ENCODE peak calls at places on chromosomes 6 and 20, in six cellular contexts. One of them, this sample, is unnamed.
A peak's percentile ranks its signal among the peaks of the same experiment; 100 is the strongest.

GRCh38 chr6:45566882-45567281 is 189.1 kb upstream of the SUPT3H start:
- DNase-seq in sigmoid colon: no peak
- DNase-seq in GM23338: peak; percentile 53
- DNase-seq in vagina: peak; percentile 42
- DNase-seq in prostate gland: no peak
- DNase-seq in H1: no peak
- DNase-seq in this sample: no peak

GRCh38 chr6:117733341-117733740 is 58.1 kb downstream of the NUS1 start:
- DNase-seq in sigmoid colon: no peak
- DNase-seq in GM23338: no peak
- DNase-seq in vagina: no peak
- DNase-seq in prostate gland: no peak
- DNase-seq in H1: no peak
- DNase-seq in this sample: no peak

GRCh38 chr6:167153523-167153959 is 4.2 kb downstream of the GPR31 start:
- DNase-seq in sigmoid colon: no peak
- DNase-seq in GM23338: no peak
- DNase-seq in vagina: no peak
- DNase-seq in prostate gland: no peak
- DNase-seq in H1: no peak
- DNase-seq in this sample: no peak

GRCh38 chr6:158644227-158645063 is at the start of gene DYNLT1:
- DNase-seq in sigmoid colon: peak; percentile 95
- DNase-seq in GM23338: peak; percentile 95
- DNase-seq in vagina: peak; percentile 94
- DNase-seq in prostate gland: peak; percentile 90
- DNase-seq in H1: peak; percentile 99
- DNase-seq in this sample: peak; percentile 95

GRCh38 chr6:3139090-3139903 is 18.0 kb downstream of the TUBB2A start:
- DNase-seq in sigmoid colon: peak; percentile 88
- DNase-seq in GM23338: no peak
- DNase-seq in vagina: no peak
- DNase-seq in prostate gland: peak; percentile 85
- DNase-seq in H1: no peak
- DNase-seq in this sample: peak; percentile 64

GRCh38 chr6:132898376-132898775 is 84.0 kb downstream of the RPS12 start:
- DNase-seq in sigmoid colon: no peak
- DNase-seq in GM23338: no peak
- DNase-seq in vagina: no peak
- DNase-seq in prostate gland: no peak
- DNase-seq in H1: no peak
- DNase-seq in this sample: no peak

GRCh38 chr6:115551510-115551909 is 509.2 kb downstream of the FRK start:
- DNase-seq in sigmoid colon: no peak
- DNase-seq in GM23338: no peak
- DNase-seq in vagina: no peak
- DNase-seq in prostate gland: no peak
- DNase-seq in H1: no peak
- DNase-seq in this sample: no peak

GRCh38 chr6:447381-448165 is 56.0 kb downstream of the IRF4 start:
- DNase-seq in sigmoid colon: no peak
- DNase-seq in GM23338: no peak
- DNase-seq in vagina: no peak
- DNase-seq in prostate gland: no peak
- DNase-seq in H1: peak; percentile 39
- DNase-seq in this sample: no peak

GRCh38 chr20:57450419-57450818 is 59.2 kb downstream of the RBM38 start:
- DNase-seq in sigmoid colon: peak; percentile 83
- DNase-seq in GM23338: no peak
- DNase-seq in vagina: no peak
- DNase-seq in prostate gland: no peak
- DNase-seq in H1: no peak
- DNase-seq in this sample: peak; percentile 51

GRCh38 chr6:75377386-75377785 is 92.8 kb upstream of the TMEM30A start:
- DNase-seq in sigmoid colon: no peak
- DNase-seq in GM23338: peak; percentile 42
- DNase-seq in vagina: no peak
- DNase-seq in prostate gland: no peak
- DNase-seq in H1: no peak
- DNase-seq in this sample: no peak

GRCh38 chr6:22146581-22147468 is 150.0 kb downstream of the PRL start:
- DNase-seq in sigmoid colon: no peak
- DNase-seq in GM23338: no peak
- DNase-seq in vagina: no peak
- DNase-seq in prostate gland: no peak
- DNase-seq in H1: no peak
- DNase-seq in this sample: no peak

GRCh38 chr6:166959906-166960608 is 3.7 kb upstream of the RNASET2 start:
- DNase-seq in sigmoid colon: no peak
- DNase-seq in GM23338: no peak
- DNase-seq in vagina: no peak
- DNase-seq in prostate gland: no peak
- DNase-seq in H1: no peak
- DNase-seq in this sample: no peak

GRCh38 chr6:85464722-85465150 is 14.9 kb downstream of the NT5E start:
- DNase-seq in sigmoid colon: no peak
- DNase-seq in GM23338: no peak
- DNase-seq in vagina: no peak
- DNase-seq in prostate gland: no peak
- DNase-seq in H1: no peak
- DNase-seq in this sample: no peak

GRCh38 chr6:93120154-93120742 is 299.1 kb downstream of the EPHA7 start:
- DNase-seq in sigmoid colon: no peak
- DNase-seq in GM23338: peak; percentile 48
- DNase-seq in vagina: no peak
- DNase-seq in prostate gland: no peak
- DNase-seq in H1: no peak
- DNase-seq in this sample: no peak

DNA sequence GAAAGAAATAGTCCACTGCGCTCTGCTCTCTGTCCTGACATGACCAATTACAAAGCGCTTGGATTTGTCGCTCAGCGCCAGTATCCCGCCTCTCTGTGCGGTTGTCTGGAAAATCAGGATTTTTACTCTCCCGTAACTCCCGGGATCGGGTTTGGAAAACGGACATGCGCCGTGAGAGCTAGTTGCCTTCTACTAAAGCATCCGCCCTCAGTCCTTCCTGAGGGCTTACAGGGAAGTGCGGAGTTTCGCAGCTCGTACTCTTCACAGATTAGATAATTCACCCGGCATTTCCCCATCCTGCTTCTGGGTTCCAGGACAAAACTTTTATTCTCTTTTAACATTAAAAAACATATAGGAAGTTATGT is 427 bp upstream of the MKKS start:
- DNase-seq in sigmoid colon: peak; percentile 98
- DNase-seq in GM23338: peak; percentile 99
- DNase-seq in vagina: peak; percentile 99
- DNase-seq in prostate gland: peak; percentile 94
- DNase-seq in H1: peak; percentile 85
- DNase-seq in this sample: peak; percentile 94
- TF ChIP-seq POLR2AphosphoS5 in sigmoid colon: peak; percentile 99
- TF ChIP-seq POLR2AphosphoS5 in GM23338: peak; percentile 79
- TF ChIP-seq POLR2AphosphoS5 in vagina: peak; percentile 88
- TF ChIP-seq POLR2AphosphoS5 in prostate gland: peak; percentile 85
- TF ChIP-seq POLR2AphosphoS5 in H1: peak; percentile 97
- TF ChIP-seq POLR2AphosphoS5 in this sample: peak; percentile 99

GRCh38 chr6:13371421-13372072 is 43.2 kb upstream of the TBC1D7 start:
- DNase-seq in sigmoid colon: no peak
- DNase-seq in GM23338: no peak
- DNase-seq in vagina: no peak
- DNase-seq in prostate gland: no peak
- DNase-seq in H1: no peak
- DNase-seq in this sample: no peak

GRCh38 chr6:13368079-13368478 is 39.7 kb upstream of the TBC1D7 start:
- DNase-seq in sigmoid colon: no peak
- DNase-seq in GM23338: no peak
- DNase-seq in vagina: no peak
- DNase-seq in prostate gland: no peak
- DNase-seq in H1: no peak
- DNase-seq in this sample: no peak

GRCh38 chr6:13370623-13371022 is 42.3 kb upstream of the TBC1D7 start:
- DNase-seq in sigmoid colon: no peak
- DNase-seq in GM23338: no peak
- DNase-seq in vagina: no peak
- DNase-seq in prostate gland: no peak
- DNase-seq in H1: no peak
- DNase-seq in this sample: no peak

GRCh38 chr6:13368716-13369115 is 40.4 kb upstream of the TBC1D7 start:
- DNase-seq in sigmoid colon: no peak
- DNase-seq in GM23338: no peak
- DNase-seq in vagina: no peak
- DNase-seq in prostate gland: no peak
- DNase-seq in H1: no peak
- DNase-seq in this sample: no peak

DNA sequence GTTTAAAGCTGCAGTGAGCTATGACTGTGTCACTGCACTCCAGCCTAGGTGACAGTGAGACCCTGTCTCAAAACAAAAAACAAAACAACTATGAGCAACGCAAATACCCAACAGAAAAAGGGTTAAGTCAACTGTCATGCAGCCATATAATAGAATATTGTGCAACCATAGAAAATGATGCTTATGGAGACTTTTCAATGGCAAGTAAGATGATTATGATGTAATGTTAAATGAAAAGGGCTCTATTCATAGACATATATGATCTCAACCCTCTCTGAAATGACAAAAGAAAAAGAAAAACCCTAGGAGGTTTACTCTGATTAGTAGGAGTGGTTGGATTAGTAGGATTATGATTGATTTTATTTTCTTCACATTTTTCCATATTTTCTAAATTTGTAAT is 41.3 kb upstream of the TBC1D7 start:
- DNase-seq in sigmoid colon: no peak
- DNase-seq in GM23338: no peak
- DNase-seq in vagina: no peak
- DNase-seq in prostate gland: no peak
- DNase-seq in H1: no peak
- DNase-seq in this sample: no peak
- H3K4me3 ChIP-seq in sigmoid colon: no peak overlapping the region
- H3K4me3 ChIP-seq in GM23338: no peak overlapping the region
- H3K4me3 ChIP-seq in vagina: no peak overlapping the region
- H3K4me3 ChIP-seq in prostate gland: no peak overlapping the region
- H3K4me3 ChIP-seq in H1: no peak overlapping the region
- H3K4me3 ChIP-seq in this sample: no peak overlapping the region

DNA sequence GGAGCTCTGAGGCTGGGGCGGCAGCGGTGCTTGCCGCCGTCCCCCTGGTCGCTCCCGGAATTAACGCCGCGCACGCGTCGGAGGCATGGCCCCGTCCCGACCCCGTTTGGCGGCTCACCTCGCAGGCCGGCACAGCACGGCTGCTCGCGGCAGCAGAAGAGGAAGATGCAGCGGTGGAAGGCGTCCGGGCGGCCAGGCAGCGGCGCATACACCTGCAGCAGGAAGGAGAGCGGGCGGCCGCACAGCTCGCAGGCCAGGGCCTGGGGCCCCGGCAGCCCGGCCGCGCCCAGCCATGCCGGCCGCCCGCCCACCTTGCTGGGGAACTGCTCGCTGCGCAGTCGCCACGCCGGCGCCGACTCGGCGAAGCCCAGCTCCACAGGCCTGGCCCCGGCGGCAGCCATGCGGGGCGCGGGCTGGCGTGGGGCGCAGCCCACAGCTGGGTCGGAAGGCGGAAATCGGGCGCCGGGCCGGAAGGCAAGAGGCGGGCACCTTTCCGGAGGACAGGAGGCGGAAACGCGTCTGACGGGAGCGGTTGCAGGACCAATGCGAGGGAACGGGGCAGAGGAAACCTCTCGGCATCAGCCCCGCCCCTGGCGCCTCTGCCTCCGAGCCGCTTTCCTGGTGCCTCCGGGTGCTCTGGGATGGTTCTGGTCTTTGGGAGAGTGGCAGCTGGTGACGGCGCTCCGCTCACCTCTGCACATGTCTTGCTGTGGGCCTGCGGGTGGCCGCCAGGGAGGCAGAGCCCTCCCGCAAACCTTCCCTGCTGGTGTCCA is at the start of gene PDCD2:
- DNase-seq in sigmoid colon: peak; percentile 96
- DNase-seq in GM23338: peak; percentile 98
- DNase-seq in vagina: no peak
- DNase-seq in prostate gland: peak; percentile 91
- DNase-seq in H1: peak; percentile 89
- DNase-seq in this sample: peak; percentile 94
- TF ChIP-seq POLR2AphosphoS5 in sigmoid colon: peak; percentile 84
- TF ChIP-seq POLR2AphosphoS5 in GM23338: peak; percentile 86
- TF ChIP-seq POLR2AphosphoS5 in vagina: peak; percentile 86
- TF ChIP-seq POLR2AphosphoS5 in prostate gland: peak; percentile 92
- TF ChIP-seq POLR2AphosphoS5 in H1: no peak
- TF ChIP-seq POLR2AphosphoS5 in this sample: peak; percentile 75

DNA sequence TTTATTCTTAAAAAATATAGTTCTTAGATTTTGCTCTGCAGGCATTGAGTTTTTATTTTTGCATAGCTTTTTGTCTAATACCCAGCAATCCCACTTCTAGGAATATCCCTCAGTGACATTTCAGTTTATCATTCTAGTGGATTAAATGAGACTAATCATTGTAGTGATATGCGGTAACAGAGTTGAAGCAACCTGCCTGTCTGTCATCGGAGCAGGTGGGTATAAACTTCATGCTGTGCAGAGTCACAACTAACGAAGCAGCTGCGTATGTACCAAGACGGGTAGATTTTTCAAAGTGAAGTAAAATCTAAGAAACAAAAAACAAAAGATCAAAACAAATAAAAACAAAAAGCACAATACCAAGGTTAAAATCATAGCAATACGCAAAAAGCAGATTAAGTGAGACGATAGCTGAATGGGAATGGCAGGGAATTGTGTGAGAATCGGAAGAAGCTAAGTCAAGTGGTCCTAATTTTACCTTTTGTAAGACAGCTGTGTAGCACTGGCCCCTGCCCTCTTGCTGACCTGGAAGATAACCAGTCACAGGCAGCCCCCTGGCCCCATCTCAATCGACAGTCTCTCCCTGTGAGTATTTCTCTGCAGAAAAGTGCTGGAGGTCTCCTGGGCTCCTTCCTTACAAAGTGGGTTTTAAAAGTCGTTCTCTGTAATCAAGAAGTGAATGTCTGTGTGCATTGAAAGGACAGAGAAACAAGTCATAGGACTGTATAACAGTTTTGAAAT is 169.2 kb downstream of the OR2B2 start:
- DNase-seq in sigmoid colon: no peak
- DNase-seq in GM23338: no peak
- DNase-seq in vagina: no peak
- DNase-seq in prostate gland: no peak
- DNase-seq in H1: no peak
- DNase-seq in this sample: no peak
- H3K4me3 ChIP-seq in sigmoid colon: no peak overlapping the region
- H3K4me3 ChIP-seq in GM23338: no peak overlapping the region
- H3K4me3 ChIP-seq in vagina: no peak overlapping the region
- H3K4me3 ChIP-seq in prostate gland: no peak overlapping the region
- H3K4me3 ChIP-seq in H1: no peak overlapping the region
- H3K4me3 ChIP-seq in this sample: no peak overlapping the region

GRCh38 chr20:49386848-49387605 is 95.4 kb downstream of the KCNB1 start:
- DNase-seq in sigmoid colon: peak; percentile 90
- DNase-seq in GM23338: no peak
- DNase-seq in vagina: no peak
- DNase-seq in prostate gland: no peak
- DNase-seq in H1: no peak
- DNase-seq in this sample: no peak
- TF ChIP-seq POLR2AphosphoS5 in sigmoid colon: peak; percentile 97
- TF ChIP-seq POLR2AphosphoS5 in GM23338: no peak
- TF ChIP-seq POLR2AphosphoS5 in vagina: no peak
- TF ChIP-seq POLR2AphosphoS5 in prostate gland: no peak
- TF ChIP-seq POLR2AphosphoS5 in H1: no peak
- TF ChIP-seq POLR2AphosphoS5 in this sample: no peak

This sample was measured in stomach.